ENCODE peak calls at places on chromosome 16, in ten cellular contexts. R is SK-N-MC, Q is transverse colon, J is stomach, U is HL-60, A is endothelial cell of umbilical vein, Y is suprapubic skin, S is breast epithelium, N is sigmoid colon, M is GM23338. Z is an unnamed sample.

GRCh38 chr16:66851166-66851964 is 7.2 kb downstream of the CA7 start:
- DNase-seq in M (no peak), U (no peak), A (no peak), S (peak; percentile 38), N (no peak), Y (peak; percentile 51), Q (no peak), J (no peak), R (no peak), Z (no peak)

GRCh38 chr16:17467923-17468540 is 2.7 kb downstream of the XYLT1 start:
- DNase-seq in A (no peak), S (peak; percentile 67), U (no peak), Q (peak; percentile 80), R (no peak), N (peak; percentile 94), Y (peak; percentile 73), J (peak; percentile 67), M (peak; percentile 85), Z (peak; percentile 66)

GRCh38 chr16:23999663-24000062 is 163.9 kb downstream of the PRKCB start:
- DNase-seq in Y (no peak), U (no peak), R (no peak), J (no peak), M (no peak), S (no peak), A (no peak), Q (no peak), N (no peak), Z (no peak)

GRCh38 chr16:4414187-4414909 is 2.0 kb downstream of the CORO7 start:
- DNase-seq in M (no peak), J (peak; percentile 48), S (no peak), N (no peak), U (no peak), A (no peak), Q (peak; percentile 61), R (no peak), Y (no peak), Z (no peak)

GRCh38 chr16:56722200-56722842 is 7.6 kb upstream of the NUP93 start:
- DNase-seq in R (no peak), M (no peak), N (no peak), J (no peak), Q (no peak), Y (no peak), S (no peak), U (no peak), A (no peak), Z (no peak)

GRCh38 chr16:89142474-89143197 is 28.9 kb upstream of the CDH15 start:
- DNase-seq in A (no peak), J (no peak), R (no peak), S (no peak), U (no peak), Y (no peak), N (no peak), Q (no peak), M (no peak), Z (no peak)

GRCh38 chr16:31460582-31461002 is 1.3 kb downstream of the ARMC5 start:
- DNase-seq in S (no peak), A (peak; percentile 52), Q (no peak), N (peak; percentile 63), M (peak; percentile 78), R (no peak), U (peak; percentile 40), Y (peak; percentile 70), J (no peak), Z (no peak)

GRCh38 chr16:73792199-73793108 is 504.2 kb upstream of the PSMD7 start:
- DNase-seq in N (no peak), A (no peak), Q (no peak), Y (no peak), R (peak; percentile 10), M (no peak), J (no peak), S (no peak), U (no peak), Z (no peak)

GRCh38 chr16:84284168-84284722 is 10.4 kb upstream of the WFDC1 start:
- DNase-seq in Y (no peak), A (no peak), J (peak; percentile 46), U (no peak), M (peak; percentile 72), R (no peak), S (no peak), Q (peak; percentile 61), N (peak; percentile 85), Z (no peak)

GRCh38 chr16:82452002-82452741 is 174.6 kb upstream of the CDH13 start:
- DNase-seq in Q (no peak), A (no peak), S (no peak), U (no peak), Y (no peak), N (no peak), M (no peak), R (no peak), J (no peak), Z (no peak)
- H3K27ac ChIP-seq in Q (no peak overlapping the region), A (no peak overlapping the region), S (no peak overlapping the region), U (no peak overlapping the region), Y (no peak overlapping the region), N (no peak overlapping the region), M (no peak overlapping the region), R (no peak overlapping the region), J (no peak overlapping the region), Z (no peak overlapping the region)

GRCh38 chr16:2205104-2205966 is at the start of gene MLST8:
- DNase-seq in U (peak; percentile 88), A (peak; percentile 87), Q (peak; percentile 89), R (peak; percentile 44), Y (peak; percentile 88), J (peak; percentile 87), M (peak; percentile 89), N (peak; percentile 94), S (peak; percentile 84), Z (peak; percentile 74)
- TF ChIP-seq POLR2AphosphoS5 in U (peak; percentile 94), A (peak; percentile 98), Q (peak; percentile 59), R (peak; percentile 89), Y (peak; percentile 87), J (peak; percentile 41), M (peak; percentile 81), N (peak; percentile 93), S (peak; percentile 92), Z (peak; percentile 84)

GRCh38 chr16:1999866-2000514 is 9.6 kb downstream of the ZNF598 start:
- DNase-seq in A (no peak), Y (no peak), Q (no peak), M (no peak), N (no peak), U (no peak), S (no peak), J (no peak), R (no peak), Z (no peak)

GRCh38 chr16:1998852-1999801 is 9.4 kb downstream of the SYNGR3 start:
- DNase-seq in Y (no peak), U (no peak), N (no peak), S (no peak), R (no peak), Q (no peak), A (no peak), J (no peak), M (no peak), Z (no peak)

GRCh38 chr16:2001456-2002355 is 7.9 kb downstream of the ZNF598 start:
- DNase-seq in Q (no peak), R (no peak), Y (no peak), S (no peak), U (no peak), M (no peak), N (no peak), A (no peak), J (no peak), Z (no peak)

GRCh38 chr16:2002406-2003230 is 7.0 kb downstream of the ZNF598 start:
- DNase-seq in J (no peak), S (no peak), N (no peak), A (no peak), M (no peak), Y (no peak), U (no peak), Q (no peak), R (no peak), Z (no peak)

GRCh38 chr16:2001035-2001434 is 8.6 kb downstream of the ZNF598 start:
- DNase-seq in M (no peak), Q (no peak), R (no peak), J (no peak), N (no peak), S (no peak), U (no peak), Y (no peak), A (no peak), Z (no peak)
- H3K4me3 ChIP-seq in M (no peak overlapping the region), Q (no peak overlapping the region), R (no peak overlapping the region), J (no peak overlapping the region), N (no peak overlapping the region), S (no peak overlapping the region), U (no peak overlapping the region), Y (no peak overlapping the region), A (no peak overlapping the region), Z (no peak overlapping the region)

GRCh38 chr16:28477311-28477920 is 5.3 kb upstream of the NPIPB7 start:
- DNase-seq in R (no peak), Y (no peak), S (no peak), U (no peak), A (no peak), M (no peak), J (no peak), Q (no peak), N (peak; percentile 44), Z (no peak)
- H3K27ac ChIP-seq in R (no peak overlapping the region), Y (no peak overlapping the region), S (no peak overlapping the region), U (no peak overlapping the region), A (no peak overlapping the region), M (no peak overlapping the region), J (no peak overlapping the region), Q (no peak overlapping the region), N (no peak overlapping the region), Z (no peak overlapping the region)

Z was measured in prostate gland.